ENCODE peak calls at places on chromosomes 12 and 14, in five cellular contexts. One of them, this sample, is unnamed.

GRCh38 chr14:62957562-62957961 is 87.7 kb downstream of the KCNH5 start:
- DNase-seq in mesendoderm: no peak
- DNase-seq in H1: no peak
- DNase-seq in H9: no peak
- DNase-seq in neuronal stem cell: no peak
- DNase-seq in this sample: peak; percentile 99

GRCh38 chr14:22900088-22900799 is 17.2 kb downstream of the REM2 start:
- DNase-seq in neuronal stem cell: peak; percentile 64
- DNase-seq in H1: no peak
- DNase-seq in mesendoderm: peak; percentile 87
- DNase-seq in H9: peak; percentile 64
- DNase-seq in this sample: peak; percentile 78

GRCh38 chr14:28754209-28754985 is 12.2 kb upstream of the FOXG1 start:
- DNase-seq in neuronal stem cell: no peak
- DNase-seq in H1: no peak
- DNase-seq in mesendoderm: peak; percentile 65
- DNase-seq in H9: peak; percentile 35
- DNase-seq in this sample: peak; percentile 48

GRCh38 chr12:5059358-5059757 is 15.7 kb downstream of the KCNA5 start:
- DNase-seq in H1: no peak
- DNase-seq in neuronal stem cell: no peak
- DNase-seq in mesendoderm: no peak
- DNase-seq in H9: no peak
- DNase-seq in this sample: no peak

GRCh38 chr12:113333877-113334785 is 778 bp downstream of the SLC8B1 start:
- DNase-seq in H9: no peak
- DNase-seq in H1: no peak
- DNase-seq in neuronal stem cell: no peak
- DNase-seq in mesendoderm: no peak
- DNase-seq in this sample: no peak

GRCh38 chr12:74021937-74022336 is 515.7 kb upstream of the ATXN7L3B start:
- DNase-seq in neuronal stem cell: peak; percentile 57
- DNase-seq in mesendoderm: peak; percentile 91
- DNase-seq in H9: peak; percentile 90
- DNase-seq in H1: peak; percentile 63
- DNase-seq in this sample: no peak

GRCh38 chr12:3885179-3886094 is 12.2 kb upstream of the PARP11 start:
- DNase-seq in neuronal stem cell: peak; percentile 61
- DNase-seq in mesendoderm: peak; percentile 57
- DNase-seq in H9: no peak
- DNase-seq in H1: no peak
- DNase-seq in this sample: peak; percentile 48

GRCh38 chr14:101627913-101628257 is 66.6 kb downstream of the DIO3 start:
- DNase-seq in H1: no peak
- DNase-seq in H9: no peak
- DNase-seq in neuronal stem cell: no peak
- DNase-seq in mesendoderm: no peak
- DNase-seq in this sample: no peak

GRCh38 chr12:130752692-130753230 is 36.7 kb upstream of the RIMBP2 start:
- DNase-seq in H1: no peak
- DNase-seq in neuronal stem cell: peak; percentile 89
- DNase-seq in mesendoderm: peak; percentile 83
- DNase-seq in H9: peak; percentile 70
- DNase-seq in this sample: no peak

GRCh38 chr14:38238332-38238731 is 17.6 kb downstream of the CLEC14A start:
- DNase-seq in neuronal stem cell: no peak
- DNase-seq in H1: no peak
- DNase-seq in mesendoderm: no peak
- DNase-seq in H9: no peak
- DNase-seq in this sample: peak; percentile 73

GRCh38 chr14:69317392-69317755 is 57.4 kb downstream of the GALNT16 start:
- DNase-seq in H1: no peak
- DNase-seq in neuronal stem cell: no peak
- DNase-seq in H9: no peak
- DNase-seq in mesendoderm: no peak
- DNase-seq in this sample: no peak

GRCh38 chr12:46373303-46374182 is 970 bp upstream of the SLC38A2 start:
- DNase-seq in H9: peak; percentile 82
- DNase-seq in mesendoderm: peak; percentile 88
- DNase-seq in H1: no peak
- DNase-seq in neuronal stem cell: peak; percentile 60
- DNase-seq in this sample: peak; percentile 68

GRCh38 chr12:19999793-20000138 is 368.6 kb upstream of the PDE3A start:
- DNase-seq in H1: no peak
- DNase-seq in H9: no peak
- DNase-seq in mesendoderm: no peak
- DNase-seq in neuronal stem cell: no peak
- DNase-seq in this sample: no peak

GRCh38 chr12:63918788-63919300 is 74.3 kb downstream of the SRGAP1 start:
- DNase-seq in H1: no peak
- DNase-seq in mesendoderm: no peak
- DNase-seq in H9: no peak
- DNase-seq in neuronal stem cell: no peak
- DNase-seq in this sample: peak; percentile 99

GRCh38 chr12:106086696-106087095 is 52.1 kb downstream of the NUAK1 start:
- DNase-seq in H1: no peak
- DNase-seq in H9: no peak
- DNase-seq in mesendoderm: no peak
- DNase-seq in neuronal stem cell: no peak
- DNase-seq in this sample: no peak

GRCh38 chr12:115452751-115453281 is 768.8 kb upstream of the TBX3 start:
- DNase-seq in mesendoderm: peak; percentile 52
- DNase-seq in H1: no peak
- DNase-seq in neuronal stem cell: no peak
- DNase-seq in H9: peak; percentile 63
- DNase-seq in this sample: no peak

GRCh38 chr14:61392297-61392696 is 70.9 kb downstream of the PRKCH start:
- DNase-seq in H9: no peak
- DNase-seq in neuronal stem cell: no peak
- DNase-seq in H1: no peak
- DNase-seq in mesendoderm: no peak
- DNase-seq in this sample: no peak

GRCh38 chr14:31207746-31208545 is at the start of gene HECTD1:
- DNase-seq in mesendoderm: peak; percentile 93
- DNase-seq in H9: peak; percentile 87
- DNase-seq in neuronal stem cell: peak; percentile 90
- DNase-seq in H1: peak; percentile 70
- DNase-seq in this sample: peak; percentile 84

GRCh38 chr12:41512531-41512930 is 324.4 kb downstream of the PDZRN4 start:
- DNase-seq in H1: no peak
- DNase-seq in H9: no peak
- DNase-seq in neuronal stem cell: no peak
- DNase-seq in mesendoderm: no peak
- DNase-seq in this sample: no peak

GRCh38 chr12:2051700-2052625 is 824 bp upstream of the CACNA1C start:
- DNase-seq in H9: no peak
- DNase-seq in mesendoderm: no peak
- DNase-seq in neuronal stem cell: no peak
- DNase-seq in H1: no peak
- DNase-seq in this sample: no peak

DNA sequence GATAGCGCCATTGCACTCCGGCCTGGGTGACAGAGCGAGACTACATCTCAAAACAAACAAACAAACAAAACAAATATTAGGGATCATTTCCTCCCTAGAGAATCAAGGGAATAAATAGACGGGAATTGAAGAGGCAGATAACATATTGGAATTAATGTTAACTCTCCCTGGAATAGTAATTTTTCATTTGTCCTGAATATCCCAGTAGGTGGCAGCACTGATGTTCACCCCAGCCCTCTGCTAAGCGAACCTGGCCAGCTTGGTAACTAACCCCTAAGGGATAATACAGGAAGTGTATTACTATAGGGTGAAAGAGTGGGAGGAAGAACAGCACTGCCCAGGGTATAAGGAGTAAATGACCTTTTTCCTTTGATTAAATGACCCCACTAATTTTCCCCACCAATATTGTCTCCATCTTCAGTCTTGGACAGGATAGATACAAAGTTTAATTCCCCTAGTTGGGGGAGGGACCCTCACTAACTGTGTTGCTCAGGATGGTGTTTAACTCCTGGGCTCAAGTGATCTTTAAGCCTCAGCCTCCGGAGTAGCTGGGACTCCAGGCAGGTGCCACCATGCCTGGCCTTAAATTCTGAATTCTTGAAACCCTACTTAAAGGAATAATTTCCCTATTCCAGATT is 40.5 kb downstream of the SLC2A14 start:
- DNase-seq in H1: no peak
- DNase-seq in H9: peak; percentile 58
- DNase-seq in neuronal stem cell: peak; percentile 17
- DNase-seq in mesendoderm: peak; percentile 82
- DNase-seq in this sample: peak; percentile 71
- H3K18ac ChIP-seq in H1: no peak overlapping the region
- H3K18ac ChIP-seq in H9: no peak overlapping the region
- H3K18ac ChIP-seq in neuronal stem cell: no peak overlapping the region
- H3K18ac ChIP-seq in mesendoderm: peak overlapping the region; percentile 5
- H3K18ac ChIP-seq in this sample: no peak overlapping the region

DNA sequence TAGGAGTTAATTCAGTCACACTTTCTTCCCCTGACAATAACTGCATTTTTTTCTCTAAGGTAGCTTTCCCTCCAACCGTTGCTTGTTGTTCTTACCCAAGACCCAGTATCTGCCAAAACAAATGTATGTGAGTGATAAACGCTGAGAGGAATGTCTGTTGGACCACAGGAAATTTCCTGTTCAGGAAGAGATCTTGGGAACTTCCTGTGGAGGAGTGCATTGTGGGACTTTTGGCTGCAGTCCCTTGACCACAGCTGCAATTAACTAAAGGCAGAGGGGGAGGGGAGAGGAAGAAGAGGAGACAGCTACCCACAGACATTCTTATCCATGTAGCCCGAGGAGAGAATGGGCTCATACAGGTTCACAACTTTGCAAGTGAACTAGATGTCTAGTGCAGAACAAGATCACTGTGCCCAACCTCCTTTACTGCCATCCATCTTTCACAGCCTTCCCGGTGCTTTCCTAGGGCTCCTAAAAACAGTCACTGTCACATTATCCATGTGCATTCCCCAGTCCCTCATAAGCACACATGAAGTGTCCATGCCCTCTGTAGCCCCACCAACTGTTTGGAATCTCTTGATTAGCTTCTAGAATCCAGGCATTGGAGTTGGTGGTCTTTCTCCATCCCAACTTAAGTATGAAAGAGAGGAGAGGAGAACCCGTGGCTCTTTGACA is 149.5 kb downstream of the ETV6 start:
- DNase-seq in H1: no peak
- DNase-seq in mesendoderm: peak; percentile 37
- DNase-seq in neuronal stem cell: no peak
- DNase-seq in H9: no peak
- DNase-seq in this sample: peak; percentile 88
- H3K18ac ChIP-seq in H1: no peak overlapping the region
- H3K18ac ChIP-seq in mesendoderm: no peak overlapping the region
- H3K18ac ChIP-seq in neuronal stem cell: no peak overlapping the region
- H3K18ac ChIP-seq in H9: no peak overlapping the region
- H3K18ac ChIP-seq in this sample: peak overlapping the region; percentile 100

GRCh38 chr12:93078577-93078976 is 149.5 kb upstream of the EEA1 start:
- DNase-seq in mesendoderm: no peak
- DNase-seq in neuronal stem cell: no peak
- DNase-seq in H1: no peak
- DNase-seq in H9: no peak
- DNase-seq in this sample: no peak
- H3K18ac ChIP-seq in mesendoderm: peak overlapping the region; percentile 16
- H3K18ac ChIP-seq in neuronal stem cell: no peak overlapping the region
- H3K18ac ChIP-seq in H1: no peak overlapping the region
- H3K18ac ChIP-seq in H9: no peak overlapping the region
- H3K18ac ChIP-seq in this sample: no peak overlapping the region

DNA sequence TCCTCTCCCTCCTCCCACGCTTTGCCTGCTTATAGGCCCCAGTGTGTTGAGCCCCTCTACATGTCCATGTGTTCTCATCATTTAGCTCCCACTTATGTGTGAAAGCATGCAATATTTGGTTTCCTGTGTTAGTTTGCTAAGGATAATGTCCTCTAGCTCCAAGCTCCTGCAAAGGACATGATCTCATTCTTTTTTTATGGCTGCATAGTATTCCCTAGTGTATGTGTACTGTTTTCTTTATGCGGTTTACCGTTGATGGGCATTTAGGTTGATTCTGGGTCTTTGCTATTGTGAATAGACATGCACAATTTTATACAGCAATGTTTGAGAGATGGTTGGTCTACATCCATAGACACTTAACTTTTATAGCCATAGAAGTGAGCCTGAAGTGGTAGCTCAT is 5.1 kb downstream of the RESF1 start:
- DNase-seq in H1: no peak
- DNase-seq in mesendoderm: no peak
- DNase-seq in H9: no peak
- DNase-seq in neuronal stem cell: no peak
- DNase-seq in this sample: no peak
- H3K18ac ChIP-seq in H1: no peak overlapping the region
- H3K18ac ChIP-seq in mesendoderm: no peak overlapping the region
- H3K18ac ChIP-seq in H9: no peak overlapping the region
- H3K18ac ChIP-seq in neuronal stem cell: no peak overlapping the region
- H3K18ac ChIP-seq in this sample: no peak overlapping the region

GRCh38 chr12:101707131-101707782 is 9.8 kb downstream of the CHPT1 start:
- DNase-seq in neuronal stem cell: no peak
- DNase-seq in H1: no peak
- DNase-seq in mesendoderm: no peak
- DNase-seq in H9: no peak
- DNase-seq in this sample: peak; percentile 55

GRCh38 chr12:101713930-101714329 is 16.5 kb downstream of the CHPT1 start:
- DNase-seq in H9: no peak
- DNase-seq in mesendoderm: no peak
- DNase-seq in neuronal stem cell: no peak
- DNase-seq in H1: no peak
- DNase-seq in this sample: no peak

GRCh38 chr12:101715045-101715444 is 17.6 kb downstream of the CHPT1 start:
- DNase-seq in mesendoderm: no peak
- DNase-seq in H9: no peak
- DNase-seq in neuronal stem cell: no peak
- DNase-seq in H1: no peak
- DNase-seq in this sample: no peak

GRCh38 chr12:101710289-101710688 is 12.8 kb downstream of the CHPT1 start:
- DNase-seq in H9: no peak
- DNase-seq in mesendoderm: no peak
- DNase-seq in H1: no peak
- DNase-seq in neuronal stem cell: no peak
- DNase-seq in this sample: no peak

DNA sequence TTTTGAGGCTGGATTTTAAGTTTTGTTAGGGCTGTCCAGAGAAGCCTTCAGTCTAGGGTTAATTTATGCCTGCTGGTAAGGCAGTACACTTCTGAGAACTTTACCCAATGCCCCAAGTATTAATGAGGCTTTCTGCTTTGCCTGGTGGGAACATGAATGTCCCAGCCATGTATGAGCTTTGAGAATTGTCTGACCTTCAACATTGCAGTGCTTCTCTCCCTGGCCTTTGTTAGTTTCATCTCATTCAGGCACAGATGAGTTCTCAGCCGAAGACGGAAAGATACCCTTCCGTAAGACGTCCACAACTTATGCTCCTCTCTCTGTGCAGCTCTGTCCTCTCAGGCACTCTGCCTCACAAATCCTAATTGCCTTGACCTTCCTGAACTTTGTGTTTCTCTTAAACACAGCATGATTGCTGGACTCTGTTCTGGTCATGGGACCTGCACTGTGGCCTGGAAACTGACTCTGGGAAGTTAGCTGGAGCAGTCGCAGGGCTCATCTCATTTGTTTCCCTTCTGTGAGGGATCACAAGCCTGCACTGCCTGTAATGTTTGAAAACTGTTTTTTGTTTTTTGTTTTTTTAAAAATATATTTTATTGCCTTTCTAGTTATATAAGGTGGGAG is 15.7 kb downstream of the CHPT1 start:
- DNase-seq in mesendoderm: no peak
- DNase-seq in H9: no peak
- DNase-seq in H1: no peak
- DNase-seq in neuronal stem cell: peak; percentile 11
- DNase-seq in this sample: no peak
- H3K18ac ChIP-seq in mesendoderm: no peak overlapping the region
- H3K18ac ChIP-seq in H9: no peak overlapping the region
- H3K18ac ChIP-seq in H1: no peak overlapping the region
- H3K18ac ChIP-seq in neuronal stem cell: no peak overlapping the region
- H3K18ac ChIP-seq in this sample: no peak overlapping the region